ENCODE peak calls at places on chromosome 15, in nine cellular contexts. P, U, O, N, H, A, Q, G and L are unnamed samples.

GRCh38 chr15:57218826-57219576 is 157.3 kb upstream of the CGNL1 start:
- DNase-seq in P (peak), U (no peak), O (no peak), N (no peak), H (peak), A (no peak), Q (no peak), G (peak), L (no peak)

GRCh38 chr15:62950455-62950854 is 92.1 kb upstream of the TPM1 start:
- DNase-seq in P (no peak), U (no peak), O (no peak), N (no peak), H (no peak), A (peak), Q (no peak), G (no peak), L (no peak)

GRCh38 chr15:99452728-99453643 is 112.8 kb upstream of the MEF2A start:
- DNase-seq in P (peak), U (peak), O (no peak), N (no peak), H (no peak), A (peak), Q (peak), G (no peak), L (peak)

GRCh38 chr15:61318276-61318675 is 89.2 kb upstream of the RORA start:
- DNase-seq in P (no peak), U (no peak), O (no peak), N (no peak), H (no peak), A (no peak), Q (no peak), G (no peak), L (no peak)

GRCh38 chr15:86837631-86838030 is 758.0 kb downstream of the AGBL1 start:
- DNase-seq in P (no peak), U (no peak), O (no peak), N (no peak), H (peak), A (no peak), Q (no peak), G (no peak), L (no peak)

GRCh38 chr15:43211336-43211735 is 9.5 kb downstream of the EPB42 start:
- DNase-seq in P (no peak), U (no peak), O (no peak), N (no peak), H (no peak), A (no peak), Q (no peak), G (no peak), L (no peak)

GRCh38 chr15:23690450-23690852 is 3.3 kb upstream of the NDN start:
- DNase-seq in P (no peak), U (no peak), O (peak), N (no peak), H (peak), A (no peak), Q (no peak), G (no peak), L (no peak)

GRCh38 chr15:85671156-85671555 is 123.6 kb downstream of the KLHL25 start:
- DNase-seq in P (no peak), U (no peak), O (no peak), N (no peak), H (no peak), A (no peak), Q (no peak), G (no peak), L (no peak)

GRCh38 chr15:63501256-63502089 is 2.9 kb upstream of the USP3 start:
- DNase-seq in P (peak), U (no peak), O (peak), N (no peak), H (peak), A (no peak), Q (no peak), G (peak), L (no peak)

GRCh38 chr15:35481992-35482391 is 64.0 kb downstream of the DPH6 start:
- DNase-seq in P (peak), U (no peak), O (no peak), N (no peak), H (peak), A (no peak), Q (no peak), G (peak), L (no peak)

DNA sequence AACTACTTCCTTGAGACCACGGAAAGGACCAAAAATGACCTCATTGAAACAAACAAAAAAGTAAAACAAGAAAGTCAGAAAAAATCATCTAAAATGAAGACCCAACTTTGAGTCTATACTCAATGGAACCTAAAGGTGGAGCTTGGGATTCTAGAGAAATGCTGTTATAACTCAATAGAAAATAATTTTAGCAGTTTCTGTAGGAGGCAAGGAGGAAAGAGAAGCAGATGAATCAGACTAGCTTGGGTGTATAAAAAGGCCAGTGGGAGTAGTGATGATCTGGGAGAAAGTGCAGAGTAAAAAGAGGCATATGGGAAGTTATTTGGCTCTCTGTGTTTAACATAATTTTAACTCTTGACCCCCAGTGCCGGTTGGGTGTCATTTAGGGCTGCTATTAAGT is 94.4 kb downstream of the TMCO5A start:
- DNase-seq in P (no peak), U (no peak), O (no peak), N (no peak), H (no peak), A (no peak), Q (no peak), G (peak), L (no peak)
- TF ChIP-seq CTCF in P (no peak), U (no peak), O (no peak), N (no peak), H (no peak), A (no peak), Q (no peak), G (peak), L (no peak)

GRCh38 chr15:65767264-65767595 is 24.9 kb downstream of the DENND4A start:
- DNase-seq in P (no peak), U (no peak), O (no peak), N (no peak), H (no peak), A (no peak), Q (no peak), G (no peak), L (no peak)

GRCh38 chr15:65771870-65772269 is 20.2 kb downstream of the DENND4A start:
- DNase-seq in P (no peak), U (no peak), O (no peak), N (no peak), H (no peak), A (no peak), Q (no peak), G (no peak), L (no peak)

GRCh38 chr15:65766422-65767263 is 25.4 kb downstream of the DENND4A start:
- DNase-seq in P (no peak), U (no peak), O (no peak), N (no peak), H (no peak), A (no peak), Q (no peak), G (no peak), L (no peak)

GRCh38 chr15:65767895-65768294 is 24.2 kb downstream of the DENND4A start:
- DNase-seq in P (no peak), U (no peak), O (no peak), N (no peak), H (no peak), A (no peak), Q (no peak), G (no peak), L (no peak)

DNA sequence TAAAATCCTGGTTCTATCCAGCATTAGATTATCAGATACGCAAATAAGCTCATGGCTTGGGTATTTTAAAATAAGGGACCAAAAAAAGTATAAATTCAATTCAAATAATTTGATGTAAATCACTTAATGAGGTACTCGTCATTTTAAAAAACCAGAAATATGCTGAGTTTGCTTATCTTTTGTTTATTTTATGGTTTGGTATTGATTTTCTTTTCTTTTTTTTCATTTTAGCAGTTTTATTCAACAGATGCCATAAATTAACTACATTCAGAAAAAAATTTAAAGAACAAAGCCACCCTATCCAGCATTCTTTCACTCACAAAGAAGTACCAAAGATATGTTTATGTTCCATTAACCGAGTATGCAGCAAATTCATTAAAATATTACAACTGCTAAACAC is 22.6 kb downstream of the DENND4A start:
- DNase-seq in P (no peak), U (no peak), O (no peak), N (no peak), H (no peak), A (no peak), Q (no peak), G (no peak), L (no peak)
- TF ChIP-seq CTCF in P (no peak), U (no peak), O (no peak), N (no peak), H (no peak), A (no peak), Q (no peak), G (no peak), L (no peak)

GRCh38 chr15:74983725-74984231 is 11.6 kb upstream of the SCAMP5 start:
- DNase-seq in P (peak), U (peak), O (no peak), N (no peak), H (no peak), A (no peak), Q (no peak), G (peak), L (peak)

GRCh38 chr15:74989527-74989926 is 5.8 kb upstream of the SCAMP5 start:
- DNase-seq in P (no peak), U (no peak), O (no peak), N (no peak), H (no peak), A (no peak), Q (no peak), G (no peak), L (no peak)

GRCh38 chr15:74992619-74993018 is 2.7 kb upstream of the SCAMP5 start:
- DNase-seq in P (no peak), U (no peak), O (no peak), N (no peak), H (no peak), A (no peak), Q (no peak), G (no peak), L (no peak)

GRCh38 chr15:74988007-74988800 is 7.2 kb upstream of the SCAMP5 start:
- DNase-seq in P (peak), U (peak), O (peak), N (peak), H (peak), A (peak), Q (no peak), G (peak), L (peak)
- TF ChIP-seq CTCF in P (peak), U (peak), O (peak), N (peak), H (peak), A (peak), Q (no peak), G (peak), L (peak)

GRCh38 chr15:45276851-45277250 is 24.8 kb downstream of the SLC28A2 start:
- DNase-seq in P (peak), U (peak), O (no peak), N (no peak), H (peak), A (no peak), Q (no peak), G (peak), L (peak)
- TF ChIP-seq CTCF in P (peak), U (peak), O (no peak), N (peak), H (peak), A (peak), Q (no peak), G (peak), L (peak)

DNA sequence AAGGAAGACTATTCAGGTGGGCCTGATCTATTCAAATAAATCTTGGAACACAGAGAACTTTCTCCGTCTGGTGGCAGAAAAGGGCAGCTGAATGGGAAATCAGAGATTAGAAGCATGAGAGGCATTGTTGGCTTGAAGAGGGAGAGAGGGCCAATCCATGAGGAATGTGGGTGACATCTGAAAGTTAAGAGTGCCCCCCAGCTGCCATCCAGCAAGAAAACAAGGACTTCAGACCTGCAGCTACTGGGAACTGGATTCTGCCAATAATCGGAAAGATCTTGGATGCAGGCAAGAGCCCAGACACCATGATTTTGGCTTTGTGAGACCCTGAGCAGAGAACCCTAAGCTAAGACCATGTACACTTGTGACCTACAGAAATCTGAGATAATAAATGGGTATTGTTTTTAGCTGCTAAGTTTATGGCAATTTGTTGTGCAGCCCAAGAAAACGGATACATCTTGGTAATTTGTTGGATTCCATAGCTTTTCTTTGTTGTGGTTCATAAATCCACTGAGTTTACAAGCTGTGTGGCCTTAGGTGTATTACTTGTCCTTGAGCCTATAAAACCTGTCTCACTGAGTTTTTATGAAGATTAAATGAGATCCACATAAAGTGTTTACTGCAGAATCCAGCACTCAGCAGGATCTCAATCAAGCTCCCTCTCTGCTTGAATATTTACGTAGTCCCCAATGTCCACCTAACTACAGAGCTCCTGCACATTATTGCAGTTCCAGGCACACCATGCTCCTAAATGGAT is 82.1 kb upstream of the PRTG start:
- DNase-seq in P (no peak), U (no peak), O (peak), N (no peak), H (peak), A (no peak), Q (no peak), G (no peak), L (no peak)
- TF ChIP-seq CTCF in P (no peak), U (no peak), O (no peak), N (no peak), H (peak), A (no peak), Q (no peak), G (peak), L (no peak)

DNA sequence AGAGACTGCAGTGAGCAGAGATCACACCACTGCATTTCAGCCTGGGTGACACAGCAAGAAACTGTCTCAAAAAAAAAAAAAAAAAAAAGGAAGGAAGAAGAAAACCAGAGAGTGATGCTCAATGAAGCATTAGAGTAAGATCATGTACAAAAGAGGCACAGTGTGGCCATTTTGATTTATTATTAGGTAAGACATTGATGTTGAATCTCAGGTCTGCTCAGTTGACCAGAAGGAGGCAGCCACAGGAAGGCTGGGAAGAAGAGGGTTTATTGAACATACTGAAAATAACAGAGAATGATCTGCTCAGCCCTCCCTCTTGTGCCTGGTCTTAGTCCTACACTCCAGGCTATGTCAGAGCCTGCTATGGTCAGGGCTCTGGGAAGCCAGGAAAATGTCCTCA is 15.6 kb downstream of the LRRK1 start:
- DNase-seq in P (no peak), U (no peak), O (no peak), N (no peak), H (peak), A (no peak), Q (no peak), G (peak), L (no peak)
- TF ChIP-seq CTCF in P (no peak), U (no peak), O (no peak), N (peak), H (peak), A (no peak), Q (no peak), G (peak), L (peak)

GRCh38 chr15:75367406-75367912 is 948 bp downstream of the MAN2C1 start:
- DNase-seq in P (no peak), U (no peak), O (no peak), N (no peak), H (no peak), A (peak), Q (no peak), G (no peak), L (no peak)
- TF ChIP-seq CTCF in P (no peak), U (no peak), O (no peak), N (no peak), H (no peak), A (peak), Q (no peak), G (no peak), L (peak)

GRCh38 chr15:51367322-51367976 is 26.0 kb downstream of the GLDN start:
- DNase-seq in P (no peak), U (no peak), O (no peak), N (no peak), H (no peak), A (no peak), Q (no peak), G (no peak), L (no peak)
- TF ChIP-seq CTCF in P (no peak), U (no peak), O (no peak), N (no peak), H (no peak), A (no peak), Q (no peak), G (no peak), L (no peak)